ENCODE peak calls at places on chromosomes 6 and 20, in seven cellular contexts. H, Q, O, F, W, P and X are unnamed samples.
A peak's percentile ranks its signal among the peaks of the same experiment; 100 is the strongest.

GRCh38 chr6:48766349-48766748 is 655.4 kb upstream of the PTCHD4 start:
- DNase-seq in H (peak; percentile 29), W (peak; percentile 69), O (no peak), P (no peak), F (no peak), Q (no peak), X (no peak)

GRCh38 chr6:10146723-10147451 is 268.0 kb downstream of the TFAP2A start:
- DNase-seq in P (no peak), O (no peak), H (no peak), F (no peak), Q (peak; percentile 8), W (peak; percentile 9), X (peak; percentile 18)

GRCh38 chr6:56986611-56987010 is 31.7 kb downstream of the BEND6 start:
- DNase-seq in H (no peak), O (no peak), Q (no peak), F (no peak), P (no peak), W (no peak), X (no peak)

GRCh38 chr20:62606551-62607201 is 35.6 kb upstream of the SLCO4A1 start:
- DNase-seq in Q (peak; percentile 65), P (peak; percentile 83), H (no peak), F (no peak), O (no peak), W (no peak), X (no peak)

GRCh38 chr20:40715491-40715890 is 26.5 kb upstream of the MAFB start:
- DNase-seq in W (no peak), O (no peak), H (no peak), Q (no peak), P (no peak), F (no peak), X (no peak)

GRCh38 chr6:148304976-148305375 is 37.7 kb upstream of the SASH1 start:
- DNase-seq in O (no peak), H (peak; percentile 43), P (no peak), F (no peak), W (peak; percentile 88), Q (no peak), X (no peak)

GRCh38 chr20:34522969-34523871 is 7.0 kb downstream of the DYNLRB1 start:
- DNase-seq in F (peak; percentile 15), O (no peak), H (peak; percentile 42), Q (peak; percentile 57), P (no peak), W (peak; percentile 64), X (peak; percentile 89)

GRCh38 chr6:168711049-168711640 is 270.2 kb downstream of the SMOC2 start:
- DNase-seq in F (no peak), P (no peak), O (no peak), H (no peak), Q (no peak), W (no peak), X (peak; percentile 34)

DNA sequence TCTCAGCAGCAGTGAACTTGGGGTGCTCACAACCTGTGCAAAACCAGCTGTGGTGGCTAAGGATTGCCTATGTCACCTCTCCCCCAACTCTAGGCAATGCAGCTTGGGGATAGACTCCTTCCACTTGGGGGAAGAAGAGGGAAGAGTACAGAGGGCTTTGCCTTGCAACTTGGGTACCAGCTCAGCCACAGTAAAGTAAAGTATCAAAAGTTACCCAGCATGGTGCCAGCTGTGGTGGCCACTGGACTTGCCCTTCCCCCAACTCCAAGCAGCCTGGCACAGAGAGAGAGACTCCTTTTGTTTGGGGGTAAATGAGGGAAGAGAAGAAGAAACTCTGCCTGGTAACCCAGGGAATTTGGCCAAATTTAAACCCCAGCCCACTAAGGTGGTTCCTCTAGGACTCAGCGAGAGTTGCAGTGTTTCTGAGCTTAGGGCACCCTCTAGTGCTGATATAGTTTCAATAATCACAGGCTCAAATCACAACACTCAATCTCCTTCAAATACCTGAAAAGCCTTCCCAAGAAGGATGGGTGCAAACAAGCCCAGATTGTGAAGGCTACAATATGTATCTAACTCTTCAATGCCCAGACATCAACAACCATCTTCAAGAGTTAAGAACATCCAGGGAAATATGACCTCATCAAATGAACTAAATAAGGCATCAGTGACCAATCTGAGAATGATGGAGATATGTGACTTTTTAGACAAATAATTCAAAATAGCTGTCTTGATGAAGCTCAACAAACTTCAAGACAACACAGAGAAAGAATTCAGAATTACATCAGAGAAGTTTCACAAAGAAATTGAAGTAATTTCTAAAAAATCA is 7.6 kb upstream of the DEFB129 start:
- DNase-seq in O (no peak), H (no peak), W (no peak), F (no peak), P (no peak), Q (peak; percentile 10), X (no peak)
- TF ChIP-seq CTCF in O (peak; percentile 24), H (peak; percentile 15), W (peak; percentile 15), F (no peak), P (peak; percentile 11), Q (no peak), X (peak; percentile 58)

GRCh38 chr6:145734486-145735355 is 599 bp downstream of the EPM2A start:
- DNase-seq in P (peak; percentile 88), F (peak; percentile 76), O (peak; percentile 92), Q (peak; percentile 62), H (peak; percentile 59), W (peak; percentile 90), X (peak; percentile 93)

GRCh38 chr6:145733207-145733606 is 2.1 kb downstream of the EPM2A start:
- DNase-seq in W (no peak), H (no peak), Q (no peak), O (no peak), F (no peak), P (no peak), X (no peak)

GRCh38 chr6:145733770-145734169 is 1.6 kb downstream of the EPM2A start:
- DNase-seq in P (no peak), F (no peak), O (no peak), W (no peak), H (no peak), Q (no peak), X (no peak)

GRCh38 chr6:145736854-145737181 is 1.5 kb upstream of the EPM2A start:
- DNase-seq in Q (no peak), P (no peak), F (no peak), O (no peak), H (no peak), W (peak; percentile 64), X (no peak)

DNA sequence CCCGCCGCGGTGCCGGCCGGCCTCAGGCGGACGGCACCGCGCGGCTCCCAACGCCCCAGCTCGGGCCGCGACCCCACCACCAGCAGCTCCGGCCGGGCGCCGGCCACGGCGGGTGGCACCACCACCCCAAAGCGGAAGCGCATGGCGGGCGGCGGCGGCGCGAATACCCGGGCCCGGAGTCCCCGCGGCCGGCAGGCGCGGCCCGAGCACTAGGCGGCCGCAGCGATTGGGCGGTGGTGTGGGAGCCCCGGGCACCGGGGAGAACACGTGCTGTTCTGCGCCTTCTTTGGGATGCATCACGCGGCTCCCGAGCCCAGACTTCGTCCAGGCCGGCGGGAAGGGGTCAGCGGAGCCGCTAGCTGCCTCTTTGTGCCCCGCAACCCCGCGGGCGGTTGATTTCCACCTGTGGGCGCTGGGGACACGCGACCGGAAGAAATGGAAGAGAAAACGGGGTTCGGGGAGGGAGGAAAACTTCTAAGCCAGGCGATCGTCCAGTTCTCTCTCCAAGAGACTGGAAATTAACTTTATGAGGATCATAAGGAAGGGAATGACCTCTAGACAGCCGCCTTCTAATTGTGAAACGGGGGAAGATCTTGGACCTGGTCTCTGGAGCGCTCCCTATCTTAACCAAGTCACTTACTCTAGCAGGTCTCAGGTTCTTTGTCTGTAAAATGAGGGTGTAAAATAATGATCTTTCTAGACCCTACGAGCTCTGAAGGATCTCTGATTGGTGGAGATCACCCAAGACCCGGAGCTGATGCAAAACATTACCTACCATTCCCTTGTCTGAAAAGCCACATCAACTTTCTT is at the start of gene EPM2A:
- DNase-seq in W (peak; percentile 79), P (peak; percentile 87), Q (peak; percentile 83), O (peak; percentile 88), F (peak; percentile 55), H (no peak), X (peak; percentile 86)
- TF ChIP-seq CTCF in W (no peak), P (peak; percentile 5), Q (peak; percentile 22), O (no peak), F (no peak), H (no peak), X (no peak)

GRCh38 chr20:24470031-24470781 is 777 bp downstream of the SYNDIG1 start:
- DNase-seq in O (no peak), H (no peak), F (no peak), Q (no peak), P (peak; percentile 21), W (peak; percentile 39), X (no peak)

GRCh38 chr20:24469116-24470030 is at the start of gene SYNDIG1:
- DNase-seq in F (no peak), H (no peak), O (no peak), W (peak; percentile 46), Q (peak; percentile 3), P (peak; percentile 54), X (no peak)

GRCh38 chr20:24470782-24471582 is 1.6 kb downstream of the SYNDIG1 start:
- DNase-seq in P (no peak), H (no peak), W (no peak), Q (no peak), F (no peak), O (no peak), X (no peak)

GRCh38 chr20:24465730-24466129 is 3.7 kb upstream of the SYNDIG1 start:
- DNase-seq in W (peak; percentile 60), Q (no peak), H (no peak), F (no peak), O (no peak), P (peak; percentile 30), X (no peak)

DNA sequence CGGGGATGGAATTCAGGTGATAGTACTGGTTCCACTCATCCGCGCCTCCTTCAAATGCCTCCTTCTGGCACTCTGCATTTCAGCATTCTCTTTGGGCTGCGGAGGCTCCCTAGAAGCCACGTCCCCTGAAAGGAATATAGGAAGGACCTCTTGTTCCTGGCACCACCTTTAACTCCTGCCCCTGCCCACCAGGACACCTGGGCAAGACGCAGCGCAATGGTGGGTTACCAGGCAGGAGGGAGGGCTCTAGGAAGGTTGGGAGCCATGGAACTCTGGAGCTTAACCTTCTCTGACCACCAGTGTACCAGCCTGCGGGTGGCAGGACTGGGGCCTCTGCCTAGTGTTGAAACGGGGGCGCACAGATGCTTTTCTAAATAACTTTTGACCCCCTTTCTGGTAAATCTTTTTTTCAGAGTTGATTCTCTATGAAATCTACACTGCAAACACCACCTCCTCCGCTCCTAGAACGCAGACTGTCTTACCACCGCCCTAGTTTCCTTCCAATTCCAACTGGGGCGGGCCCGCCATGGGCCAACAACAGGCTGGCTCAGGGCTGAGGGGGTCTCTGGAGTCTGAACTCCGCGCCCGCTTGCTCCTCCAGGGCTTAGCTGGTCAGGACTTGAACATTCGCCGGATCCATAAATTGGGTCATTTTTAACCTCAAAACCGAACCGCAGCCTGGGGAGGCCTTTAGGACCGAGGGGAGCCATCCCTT is 871 bp upstream of the SYNDIG1 start:
- DNase-seq in O (no peak), F (no peak), W (no peak), Q (no peak), H (no peak), P (no peak), X (no peak)
- TF ChIP-seq CTCF in O (no peak), F (no peak), W (no peak), Q (no peak), H (no peak), P (no peak), X (no peak)

GRCh38 chr6:2034256-2034655 is 211.1 kb downstream of the GMDS start:
- DNase-seq in F (no peak), P (no peak), H (no peak), Q (no peak), W (no peak), O (no peak), X (no peak)

GRCh38 chr6:2038096-2038495 is 207.3 kb downstream of the GMDS start:
- DNase-seq in P (no peak), Q (no peak), F (no peak), O (no peak), H (no peak), W (peak; percentile 59), X (no peak)

GRCh38 chr6:2035046-2035445 is 210.4 kb downstream of the GMDS start:
- DNase-seq in H (no peak), W (no peak), F (no peak), P (no peak), O (no peak), Q (no peak), X (no peak)

GRCh38 chr6:2036084-2037023 is 209.1 kb downstream of the GMDS start:
- DNase-seq in Q (no peak), F (no peak), H (no peak), P (no peak), W (no peak), O (no peak), X (no peak)

GRCh38 chr6:2037230-2037926 is 208.0 kb downstream of the GMDS start:
- DNase-seq in F (no peak), Q (no peak), O (no peak), P (no peak), H (no peak), W (peak; percentile 25), X (peak; percentile 8)
- TF ChIP-seq CTCF in F (no peak), Q (no peak), O (no peak), P (no peak), H (peak; percentile 28), W (peak; percentile 43), X (peak; percentile 19)